ENCODE peak calls at places on chromosomes 5 and 9, in seven cellular contexts. K is A549; E is GM13976; I is activated CD4-positive, alpha-beta T cell treated with anti-CD3 and anti-CD28 coated beads, Interleukin-2, amount 10 ng/mL, durations not matched to agents 7 days and 5 days; Y is HTR-8/SVneo; B is substantia nigra; X is CD4-positive, alpha-beta T cell. G is an unnamed sample.

GRCh38 chr5:149930060-149930753 is 14.4 kb downstream of the PDE6A start:
- DNase-seq in B (no peak), I (no peak), X (no peak), E (no peak), K (no peak), Y (no peak), G (no peak)

GRCh38 chr5:61651202-61651601 is 319.1 kb downstream of the ZSWIM6 start:
- DNase-seq in I (no peak), X (no peak), E (no peak), K (no peak), B (no peak), Y (no peak), G (no peak)

GRCh38 chr5:39816111-39816834 is 391.5 kb upstream of the DAB2 start:
- DNase-seq in Y (no peak), X (no peak), E (no peak), B (no peak), I (no peak), K (no peak), G (no peak)

GRCh38 chr5:173016621-173017046 is 33.1 kb downstream of the ATP6V0E1 start:
- DNase-seq in I (no peak), K (peak; percentile 36), E (no peak), B (no peak), Y (no peak), X (no peak), G (no peak)

GRCh38 chr9:109908459-109909390 is 128.7 kb downstream of the PALM2AKAP2 start:
- DNase-seq in K (no peak), I (no peak), X (no peak), B (no peak), Y (no peak), E (no peak), G (no peak)

GRCh38 chr9:6680797-6681146 is 35.2 kb upstream of the GLDC start:
- DNase-seq in B (no peak), K (peak; percentile 67), E (peak; percentile 63), X (no peak), Y (peak; percentile 66), I (peak; percentile 66), G (peak; percentile 52)

GRCh38 chr5:177256296-177256695 is 47.2 kb downstream of the RAB24 start:
- DNase-seq in K (peak; percentile 13), I (no peak), X (no peak), Y (no peak), B (no peak), E (no peak), G (no peak)

GRCh38 chr9:137671721-137672120 is 52.9 kb downstream of the EHMT1 start:
- DNase-seq in E (no peak), K (no peak), B (no peak), I (no peak), X (no peak), Y (no peak), G (no peak)

GRCh38 chr9:123343428-123344272 is 12.3 kb upstream of the CRB2 start:
- DNase-seq in I (no peak), X (no peak), B (no peak), Y (no peak), E (peak; percentile 83), K (no peak), G (peak; percentile 87)

GRCh38 chr5:96616801-96617200 is 45.4 kb upstream of the CAST start:
- DNase-seq in B (no peak), I (no peak), Y (no peak), E (no peak), K (no peak), X (no peak), G (no peak)

GRCh38 chr5:181052928-181053759 is 13.1 kb downstream of the BTNL9 start:
- DNase-seq in E (peak; percentile 50), B (no peak), I (no peak), X (no peak), K (no peak), Y (no peak), G (peak; percentile 56)

GRCh38 chr9:135101068-135101410 is 13.6 kb downstream of the OLFM1 start:
- DNase-seq in X (no peak), Y (no peak), K (no peak), E (no peak), I (no peak), B (no peak), G (no peak)

GRCh38 chr5:528625-529511 is 4.6 kb upstream of the SLC9A3 start:
- DNase-seq in K (no peak), B (no peak), Y (no peak), X (no peak), I (peak; percentile 23), E (no peak), G (no peak)

GRCh38 chr5:83608122-83608521 is 112.5 kb downstream of the HAPLN1 start:
- DNase-seq in K (peak; percentile 52), B (no peak), E (peak; percentile 19), Y (peak; percentile 23), X (no peak), I (no peak), G (peak; percentile 31)

GRCh38 chr5:131634666-131634995 is 398 bp downstream of the RAPGEF6 start:
- DNase-seq in X (peak; percentile 37), Y (no peak), E (no peak), B (peak; percentile 76), I (peak; percentile 71), K (peak; percentile 77), G (peak; percentile 10)

GRCh38 chr9:118954822-118955221 is 414.4 kb downstream of the BRINP1 start:
- DNase-seq in B (no peak), Y (no peak), E (no peak), X (no peak), I (no peak), K (no peak), G (no peak)

GRCh38 chr9:124280176-124280691 is 22.5 kb downstream of the NEK6 start:
- DNase-seq in X (no peak), E (no peak), I (no peak), B (no peak), Y (no peak), K (no peak), G (no peak)

GRCh38 chr5:40165789-40166728 is 513.7 kb upstream of the PTGER4 start:
- DNase-seq in Y (no peak), I (peak; percentile 15), K (peak; percentile 15), B (no peak), E (no peak), X (no peak), G (no peak)

GRCh38 chr5:32083981-32084430 is 90.1 kb downstream of the GOLPH3 start:
- DNase-seq in K (no peak), I (no peak), Y (no peak), E (no peak), B (no peak), X (no peak), G (no peak)

GRCh38 chr5:134451618-134452505 is 40.2 kb upstream of the CDKN2AIPNL start:
- DNase-seq in K (peak; percentile 58), E (no peak), B (no peak), X (no peak), Y (peak; percentile 89), I (no peak), G (no peak)

G was measured in GM20000.